ENCODE peak calls at places on chromosomes 11 and 22, in eight cellular contexts. H is colonic mucosa; E is nephron progenitor cell; W is D721Med; Z is CD8-positive, alpha-beta T cell; C is progenitor cell of endocrine pancreas; F is HFFc6; U is endothelial cell of umbilical vein. N is an unnamed sample.

GRCh38 chr11:68002943-68003845 is 703 bp downstream of the UNC93B1 start:
- DNase-seq in H (peak), E (peak), W (no peak), Z (peak), C (no peak), F (no peak), U (no peak), N (peak)

GRCh38 chr11:1574256-1575242 is 2.5 kb upstream of the DUSP8 start:
- DNase-seq in H (peak), E (peak), W (no peak), Z (peak), C (peak), F (no peak), U (peak), N (no peak)

GRCh38 chr11:115503083-115503885 is 931 bp downstream of the CADM1 start:
- DNase-seq in H (peak), E (peak), W (no peak), Z (no peak), C (peak), F (no peak), U (peak), N (peak)

GRCh38 chr11:61082161-61082870 is 20.0 kb upstream of the CD5 start:
- DNase-seq in H (no peak), E (no peak), W (no peak), Z (no peak), C (no peak), F (no peak), U (no peak), N (no peak)

GRCh38 chr11:16774920-16775603 is 36.6 kb downstream of the C11orf58 start:
- DNase-seq in H (no peak), E (no peak), W (no peak), Z (no peak), C (no peak), F (no peak), U (no peak), N (no peak)

GRCh38 chr22:33105501-33105911 is 47.3 kb upstream of the SYN3 start:
- DNase-seq in H (no peak), E (peak), W (no peak), Z (no peak), C (no peak), F (no peak), U (no peak), N (no peak)

GRCh38 chr11:11533057-11533456 is 88.7 kb downstream of the GALNT18 start:
- DNase-seq in H (no peak), E (no peak), W (no peak), Z (no peak), C (no peak), F (no peak), U (no peak), N (no peak)

GRCh38 chr11:123558536-123559315 is 95.7 kb downstream of the SCN3B start:
- DNase-seq in H (no peak), E (no peak), W (no peak), Z (no peak), C (no peak), F (no peak), U (no peak), N (no peak)

GRCh38 chr11:74826901-74827300 is 78.3 kb downstream of the RNF169 start:
- DNase-seq in H (no peak), E (no peak), W (no peak), Z (no peak), C (no peak), F (no peak), U (no peak), N (no peak)

GRCh38 chr22:46245515-46245914 is 4.6 kb downstream of the CDPF1 start:
- DNase-seq in H (no peak), E (no peak), W (no peak), Z (no peak), C (no peak), F (no peak), U (no peak), N (no peak)

GRCh38 chr11:133898770-133899115 is 53.4 kb upstream of the SPATA19 start:
- DNase-seq in H (no peak), E (no peak), W (no peak), Z (no peak), C (no peak), F (no peak), U (no peak), N (no peak)
- TF ChIP-seq CTCF in H (no peak), E (no peak), W (no peak), Z (no peak), C (no peak), F (no peak), U (no peak), N (no peak)

GRCh38 chr11:77346906-77347603 is 45.6 kb upstream of the GDPD4 start:
- DNase-seq in H (no peak), E (no peak), W (no peak), Z (no peak), C (no peak), F (peak), U (no peak), N (no peak)

GRCh38 chr11:77340501-77340900 is 39.0 kb upstream of the GDPD4 start:
- DNase-seq in H (no peak), E (no peak), W (no peak), Z (no peak), C (no peak), F (no peak), U (no peak), N (no peak)

GRCh38 chr11:77351281-77351905 is 49.9 kb upstream of the GDPD4 start:
- DNase-seq in H (no peak), E (no peak), W (no peak), Z (no peak), C (no peak), F (no peak), U (no peak), N (no peak)

GRCh38 chr11:77347962-77348361 is 46.5 kb upstream of the GDPD4 start:
- DNase-seq in H (no peak), E (no peak), W (no peak), Z (no peak), C (no peak), F (no peak), U (no peak), N (no peak)

DNA sequence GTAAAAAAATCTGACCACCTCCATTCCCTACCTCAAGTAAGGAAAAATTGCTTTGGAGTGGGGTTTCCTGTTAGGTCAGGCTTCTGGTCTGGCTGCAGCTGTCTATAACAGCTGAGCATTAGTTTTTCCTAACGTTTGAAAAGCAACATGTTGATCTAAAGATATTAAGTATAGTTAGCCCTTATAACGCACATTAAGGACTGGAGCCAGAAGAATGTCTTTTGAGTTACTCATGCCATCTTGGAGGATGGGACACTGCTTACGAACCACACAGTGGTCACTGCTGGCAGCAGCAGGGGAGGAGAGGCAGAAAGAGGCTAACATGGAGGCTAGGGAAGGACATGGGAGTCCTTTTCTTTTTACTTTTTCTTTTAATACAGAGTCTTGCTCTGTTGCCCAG is 44.1 kb upstream of the GDPD4 start:
- DNase-seq in H (no peak), E (no peak), W (no peak), Z (no peak), C (no peak), F (peak), U (no peak), N (no peak)
- TF ChIP-seq CTCF in H (no peak), E (no peak), W (no peak), Z (no peak), C (no peak), F (peak), U (no peak), N (no peak)

GRCh38 chr11:124867700-124868099 is 2.5 kb downstream of the ROBO3 start:
- DNase-seq in H (no peak), E (peak), W (peak), Z (no peak), C (no peak), F (peak), U (peak), N (no peak)
- TF ChIP-seq CTCF in H (no peak), E (peak), W (peak), Z (no peak), C (peak), F (peak), U (peak), N (no peak)

DNA sequence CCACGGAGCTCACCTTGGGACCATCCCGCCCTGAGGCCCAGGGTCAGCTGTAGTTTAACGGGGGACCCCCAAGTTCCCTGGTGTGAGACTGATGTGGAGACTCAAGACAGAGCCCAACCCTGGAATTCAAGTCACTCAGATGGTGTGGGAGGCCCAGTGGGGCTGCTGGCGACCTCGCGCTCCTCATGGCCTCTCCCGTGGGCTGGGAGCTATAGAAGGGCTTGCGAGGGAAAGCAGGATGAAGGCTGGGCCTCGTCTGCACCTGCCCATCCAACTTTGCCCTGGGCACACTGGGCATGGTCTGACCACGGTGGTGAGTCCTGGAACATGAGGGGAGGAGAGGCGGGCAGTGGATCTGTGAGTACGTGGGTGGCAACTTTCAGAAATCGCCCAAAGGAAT is 13.6 kb upstream of the TTLL12 start:
- DNase-seq in H (no peak), E (no peak), W (no peak), Z (no peak), C (no peak), F (no peak), U (no peak), N (no peak)
- TF ChIP-seq CTCF in H (no peak), E (no peak), W (no peak), Z (no peak), C (no peak), F (no peak), U (no peak), N (no peak)

GRCh38 chr11:41845066-41845465 is 385.6 kb upstream of the LRRC4C start:
- DNase-seq in H (no peak), E (no peak), W (no peak), Z (no peak), C (no peak), F (no peak), U (no peak), N (no peak)
- TF ChIP-seq CTCF in H (no peak), E (no peak), W (no peak), Z (no peak), C (no peak), F (no peak), U (no peak), N (no peak)

DNA sequence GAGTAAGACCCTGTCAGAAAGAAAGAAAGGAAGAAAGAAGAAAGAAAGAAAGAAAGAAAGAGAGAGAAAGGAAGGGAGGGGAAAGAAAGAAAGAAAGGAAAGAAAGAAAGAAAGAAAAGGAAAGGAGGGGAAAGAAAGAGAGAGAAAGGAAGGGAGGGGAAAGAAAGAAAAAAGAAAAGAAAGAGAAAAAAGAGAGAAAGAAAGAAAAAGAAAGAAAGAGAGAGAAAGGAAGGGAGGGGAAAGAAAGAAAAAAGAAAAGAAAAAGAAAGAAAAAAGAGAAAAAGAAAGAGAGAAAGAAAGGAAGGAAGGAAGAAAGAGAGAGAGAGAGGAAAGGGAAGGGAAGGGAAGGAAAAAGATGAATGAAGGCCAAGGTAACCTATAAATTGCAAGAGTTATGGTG is 47.2 kb upstream of the SLC22A12 start:
- DNase-seq in H (no peak), E (no peak), W (no peak), Z (no peak), C (no peak), F (no peak), U (no peak), N (no peak)
- TF ChIP-seq CTCF in H (no peak), E (no peak), W (no peak), Z (no peak), C (no peak), F (no peak), U (no peak), N (no peak)

GRCh38 chr11:45804806-45805304 is at the start of gene SLC35C1:
- DNase-seq in H (peak), E (peak), W (peak), Z (peak), C (peak), F (peak), U (peak), N (peak)
- TF ChIP-seq CTCF in H (no peak), E (no peak), W (no peak), Z (no peak), C (no peak), F (peak), U (no peak), N (peak)

GRCh38 chr11:57700425-57700824 is 11.6 kb downstream of the MED19 start:
- DNase-seq in H (no peak), E (no peak), W (no peak), Z (no peak), C (no peak), F (no peak), U (no peak), N (no peak)
- TF ChIP-seq CTCF in H (no peak), E (no peak), W (peak), Z (no peak), C (no peak), F (peak), U (no peak), N (no peak)